ENCODE peak calls at places on chromosome 1, in four cellular contexts. S is fibroblast of pulmonary artery; E is stimulated activated CD4-positive, alpha-beta T cell treated with anti-CD3 and anti-CD28 coated beads, TNF-alpha, amount 100 ng/mL, for 4 hours; P is NCI-H1417. M is an unnamed sample.

GRCh38 chr1:183710734-183711133 is 57.6 kb upstream of the APOBEC4 start:
- DNase-seq in S (no peak), E (no peak), P (no peak), M (no peak)

GRCh38 chr1:177927021-177927596 is 42.7 kb downstream of the SEC16B start:
- DNase-seq in S (peak), E (no peak), P (no peak), M (no peak)

GRCh38 chr1:116067564-116067887 is 43.7 kb upstream of the MAB21L3 start:
- DNase-seq in S (peak), E (no peak), P (no peak), M (no peak)

GRCh38 chr1:198893763-198894444 is 255.1 kb downstream of the PTPRC start:
- DNase-seq in S (no peak), E (no peak), P (no peak), M (no peak)

GRCh38 chr1:16984717-16985116 is 4.3 kb upstream of the MFAP2 start:
- DNase-seq in S (peak), E (no peak), P (no peak), M (no peak)

GRCh38 chr1:231534703-231535159 is 6.3 kb downstream of the TSNAX start:
- DNase-seq in S (no peak), E (no peak), P (no peak), M (no peak)

GRCh38 chr1:229192031-229192430 is 78.9 kb upstream of the RAB4A start:
- DNase-seq in S (peak), E (no peak), P (no peak), M (no peak)

GRCh38 chr1:168585191-168585590 is 8.8 kb downstream of the XCL1 start:
- DNase-seq in S (peak), E (no peak), P (no peak), M (peak)

GRCh38 chr1:160752926-160753325 is 13.9 kb downstream of the SLAMF7 start:
- DNase-seq in S (peak), E (no peak), P (no peak), M (no peak)

GRCh38 chr1:58911841-58912553 is 128.2 kb upstream of the JUN start:
- DNase-seq in S (no peak), E (no peak), P (no peak), M (peak)

GRCh38 chr1:9688599-9688998 is 37.1 kb downstream of the PIK3CD start:
- DNase-seq in S (no peak), E (no peak), P (no peak), M (no peak)

M was measured in NCI-H345.